ENCODE peak calls at places on chromosomes 7 and 10, in seven cellular contexts. One of them, this sample, is unnamed.
A peak's percentile ranks its signal among the peaks of the same experiment; 100 is the strongest.

GRCh38 chr10:129954916-129955315 is 9.2 kb downstream of the EBF3 start:
- DNase-seq in A549: no peak
- DNase-seq in sigmoid colon: no peak
- DNase-seq in heart left ventricle: no peak
- DNase-seq in thyroid gland: no peak
- DNase-seq in IMR-90: no peak
- DNase-seq in uterus: no peak
- DNase-seq in this sample: no peak

GRCh38 chr7:43648725-43649406 is 66.0 kb downstream of the STK17A start:
- DNase-seq in A549: no peak
- DNase-seq in sigmoid colon: no peak
- DNase-seq in heart left ventricle: no peak
- DNase-seq in thyroid gland: peak; percentile 18
- DNase-seq in IMR-90: peak; percentile 85
- DNase-seq in uterus: no peak
- DNase-seq in this sample: no peak

GRCh38 chr10:121113385-121113696 is 262.2 kb downstream of the WDR11 start:
- DNase-seq in A549: no peak
- DNase-seq in sigmoid colon: no peak
- DNase-seq in heart left ventricle: no peak
- DNase-seq in thyroid gland: peak; percentile 24
- DNase-seq in IMR-90: no peak
- DNase-seq in uterus: no peak
- DNase-seq in this sample: no peak

GRCh38 chr7:80288175-80289122 is 153.8 kb downstream of the GNAI1 start:
- DNase-seq in A549: peak; percentile 44
- DNase-seq in sigmoid colon: no peak
- DNase-seq in heart left ventricle: no peak
- DNase-seq in thyroid gland: no peak
- DNase-seq in IMR-90: peak; percentile 84
- DNase-seq in uterus: no peak
- DNase-seq in this sample: no peak

GRCh38 chr7:34282271-34282670 is 375.7 kb upstream of the NPSR1 start:
- DNase-seq in A549: no peak
- DNase-seq in sigmoid colon: no peak
- DNase-seq in heart left ventricle: no peak
- DNase-seq in thyroid gland: no peak
- DNase-seq in IMR-90: no peak
- DNase-seq in uterus: no peak
- DNase-seq in this sample: no peak

GRCh38 chr10:70761031-70761601 is 24.1 kb downstream of the TBATA start:
- DNase-seq in A549: peak; percentile 19
- DNase-seq in sigmoid colon: peak; percentile 34
- DNase-seq in heart left ventricle: no peak
- DNase-seq in thyroid gland: no peak
- DNase-seq in IMR-90: no peak
- DNase-seq in uterus: no peak
- DNase-seq in this sample: no peak

GRCh38 chr7:125195156-125195555 is 265.5 kb upstream of the POT1 start:
- DNase-seq in A549: no peak
- DNase-seq in sigmoid colon: no peak
- DNase-seq in heart left ventricle: no peak
- DNase-seq in thyroid gland: no peak
- DNase-seq in IMR-90: no peak
- DNase-seq in uterus: no peak
- DNase-seq in this sample: no peak

GRCh38 chr10:129963076-129963830 is 821 bp downstream of the EBF3 start:
- DNase-seq in A549: no peak
- DNase-seq in sigmoid colon: peak; percentile 65
- DNase-seq in heart left ventricle: peak; percentile 49
- DNase-seq in thyroid gland: peak; percentile 17
- DNase-seq in IMR-90: peak; percentile 40
- DNase-seq in uterus: no peak
- DNase-seq in this sample: peak; percentile 74

GRCh38 chr7:149284343-149284742 is 22.3 kb downstream of the ZNF783 start:
- DNase-seq in A549: no peak
- DNase-seq in sigmoid colon: no peak
- DNase-seq in heart left ventricle: no peak
- DNase-seq in thyroid gland: no peak
- DNase-seq in IMR-90: no peak
- DNase-seq in uterus: no peak
- DNase-seq in this sample: no peak

GRCh38 chr7:33832326-33832725 is 73.0 kb upstream of the BMPER start:
- DNase-seq in A549: no peak
- DNase-seq in sigmoid colon: no peak
- DNase-seq in heart left ventricle: no peak
- DNase-seq in thyroid gland: no peak
- DNase-seq in IMR-90: no peak
- DNase-seq in uterus: no peak
- DNase-seq in this sample: no peak

GRCh38 chr10:104128214-104128613 is 6.2 kb downstream of the SFR1 start:
- DNase-seq in A549: no peak
- DNase-seq in sigmoid colon: no peak
- DNase-seq in heart left ventricle: no peak
- DNase-seq in thyroid gland: no peak
- DNase-seq in IMR-90: peak; percentile 41
- DNase-seq in uterus: no peak
- DNase-seq in this sample: no peak

GRCh38 chr7:24715661-24716479 is 41.4 kb downstream of the GSDME start:
- DNase-seq in A549: peak; percentile 60
- DNase-seq in sigmoid colon: no peak
- DNase-seq in heart left ventricle: no peak
- DNase-seq in thyroid gland: peak; percentile 45
- DNase-seq in IMR-90: peak; percentile 66
- DNase-seq in uterus: no peak
- DNase-seq in this sample: no peak

GRCh38 chr10:115772606-115773005 is 500.4 kb downstream of the GFRA1 start:
- DNase-seq in A549: peak; percentile 45
- DNase-seq in sigmoid colon: no peak
- DNase-seq in heart left ventricle: no peak
- DNase-seq in thyroid gland: no peak
- DNase-seq in IMR-90: peak; percentile 90
- DNase-seq in uterus: no peak
- DNase-seq in this sample: no peak

GRCh38 chr10:29636178-29636577 is 1.4 kb upstream of the SVIL start:
- DNase-seq in A549: peak; percentile 67
- DNase-seq in sigmoid colon: no peak
- DNase-seq in heart left ventricle: no peak
- DNase-seq in thyroid gland: no peak
- DNase-seq in IMR-90: peak; percentile 68
- DNase-seq in uterus: no peak
- DNase-seq in this sample: no peak

GRCh38 chr10:133614830-133615580 is 11.6 kb downstream of the FRG2B start:
- DNase-seq in A549: no peak
- DNase-seq in sigmoid colon: no peak
- DNase-seq in heart left ventricle: no peak
- DNase-seq in thyroid gland: peak; percentile 81
- DNase-seq in IMR-90: no peak
- DNase-seq in uterus: no peak
- DNase-seq in this sample: no peak

GRCh38 chr7:5672468-5672867 is 109.0 kb downstream of the RNF216 start:
- DNase-seq in A549: no peak
- DNase-seq in sigmoid colon: no peak
- DNase-seq in heart left ventricle: no peak
- DNase-seq in thyroid gland: no peak
- DNase-seq in IMR-90: peak; percentile 77
- DNase-seq in uterus: no peak
- DNase-seq in this sample: no peak

GRCh38 chr7:25148772-25149575 is 23.9 kb upstream of the CYCS start:
- DNase-seq in A549: peak; percentile 10
- DNase-seq in sigmoid colon: no peak
- DNase-seq in heart left ventricle: no peak
- DNase-seq in thyroid gland: no peak
- DNase-seq in IMR-90: no peak
- DNase-seq in uterus: no peak
- DNase-seq in this sample: no peak

GRCh38 chr7:1164436-1164835 is 4.4 kb upstream of the ZFAND2A start:
- DNase-seq in A549: no peak
- DNase-seq in sigmoid colon: no peak
- DNase-seq in heart left ventricle: no peak
- DNase-seq in thyroid gland: no peak
- DNase-seq in IMR-90: no peak
- DNase-seq in uterus: no peak
- DNase-seq in this sample: no peak

GRCh38 chr7:1170741-1171501 is 10.9 kb upstream of the ZFAND2A start:
- DNase-seq in A549: no peak
- DNase-seq in sigmoid colon: no peak
- DNase-seq in heart left ventricle: no peak
- DNase-seq in thyroid gland: no peak
- DNase-seq in IMR-90: no peak
- DNase-seq in uterus: no peak
- DNase-seq in this sample: no peak

GRCh38 chr7:1172666-1173523 is 12.9 kb upstream of the ZFAND2A start:
- DNase-seq in A549: no peak
- DNase-seq in sigmoid colon: no peak
- DNase-seq in heart left ventricle: no peak
- DNase-seq in thyroid gland: no peak
- DNase-seq in IMR-90: no peak
- DNase-seq in uterus: no peak
- DNase-seq in this sample: no peak

GRCh38 chr7:1168422-1168821 is 8.4 kb upstream of the ZFAND2A start:
- DNase-seq in A549: no peak
- DNase-seq in sigmoid colon: no peak
- DNase-seq in heart left ventricle: no peak
- DNase-seq in thyroid gland: no peak
- DNase-seq in IMR-90: no peak
- DNase-seq in uterus: no peak
- DNase-seq in this sample: no peak

GRCh38 chr7:1169409-1170368 is 9.7 kb upstream of the ZFAND2A start:
- DNase-seq in A549: peak; percentile 88
- DNase-seq in sigmoid colon: peak; percentile 92
- DNase-seq in heart left ventricle: peak; percentile 89
- DNase-seq in thyroid gland: peak; percentile 86
- DNase-seq in IMR-90: no peak
- DNase-seq in uterus: peak; percentile 81
- DNase-seq in this sample: peak; percentile 95
- TF ChIP-seq POLR2A in A549: peak; percentile 68
- TF ChIP-seq POLR2A in sigmoid colon: no peak
- TF ChIP-seq POLR2A in heart left ventricle: no peak
- TF ChIP-seq POLR2A in thyroid gland: no peak
- TF ChIP-seq POLR2A in IMR-90: no peak
- TF ChIP-seq POLR2A in uterus: no peak
- TF ChIP-seq POLR2A in this sample: no peak

DNA sequence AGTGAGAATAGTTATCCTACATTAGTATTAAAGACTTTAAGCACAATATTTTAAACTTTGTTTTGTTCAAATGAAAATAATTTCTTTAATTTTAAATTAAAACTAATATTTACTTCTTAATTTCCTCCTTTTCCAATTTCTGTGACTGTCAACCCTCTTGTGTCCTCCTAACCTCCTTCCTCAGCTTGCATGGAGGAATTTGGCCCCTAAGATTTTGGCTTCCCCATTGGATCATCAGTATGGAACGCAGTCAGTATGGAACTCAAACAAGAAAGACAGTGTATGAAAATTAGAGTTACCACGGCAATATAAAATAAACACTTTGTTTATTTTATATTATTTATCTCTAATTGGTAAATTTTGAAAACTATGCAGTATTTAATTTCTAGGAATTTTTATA is 91.2 kb downstream of the CYP51A1 start:
- DNase-seq in A549: no peak
- DNase-seq in sigmoid colon: no peak
- DNase-seq in heart left ventricle: no peak
- DNase-seq in thyroid gland: no peak
- DNase-seq in IMR-90: no peak
- DNase-seq in uterus: no peak
- DNase-seq in this sample: no peak
- H3K27ac ChIP-seq in A549: no peak overlapping the region
- H3K27ac ChIP-seq in sigmoid colon: peak overlapping the region; percentile 59
- H3K27ac ChIP-seq in heart left ventricle: peak overlapping the region; percentile 75
- H3K27ac ChIP-seq in thyroid gland: peak overlapping the region; percentile 36
- H3K27ac ChIP-seq in IMR-90: no peak overlapping the region
- H3K27ac ChIP-seq in uterus: peak overlapping the region; percentile 66
- H3K27ac ChIP-seq in this sample: no peak overlapping the region

GRCh38 chr10:79112898-79113431 is 44.2 kb downstream of the ZMIZ1 start:
- DNase-seq in A549: peak; percentile 52
- DNase-seq in sigmoid colon: peak; percentile 91
- DNase-seq in heart left ventricle: peak; percentile 56
- DNase-seq in thyroid gland: peak; percentile 84
- DNase-seq in IMR-90: peak; percentile 92
- DNase-seq in uterus: peak; percentile 62
- DNase-seq in this sample: no peak
- TF ChIP-seq POLR2A in A549: no peak
- TF ChIP-seq POLR2A in sigmoid colon: no peak
- TF ChIP-seq POLR2A in heart left ventricle: no peak
- TF ChIP-seq POLR2A in thyroid gland: no peak
- TF ChIP-seq POLR2A in IMR-90: peak; percentile 68
- TF ChIP-seq POLR2A in uterus: no peak
- TF ChIP-seq POLR2A in this sample: no peak

GRCh38 chr7:151389768-151390593 is 19.9 kb downstream of the WDR86 start:
- DNase-seq in A549: no peak
- DNase-seq in sigmoid colon: no peak
- DNase-seq in heart left ventricle: no peak
- DNase-seq in thyroid gland: no peak
- DNase-seq in IMR-90: no peak
- DNase-seq in uterus: no peak
- DNase-seq in this sample: no peak

GRCh38 chr7:151390594-151391357 is 19.1 kb downstream of the WDR86 start:
- DNase-seq in A549: no peak
- DNase-seq in sigmoid colon: no peak
- DNase-seq in heart left ventricle: no peak
- DNase-seq in thyroid gland: no peak
- DNase-seq in IMR-90: no peak
- DNase-seq in uterus: no peak
- DNase-seq in this sample: no peak

GRCh38 chr7:151388430-151388829 is 21.4 kb downstream of the WDR86 start:
- DNase-seq in A549: no peak
- DNase-seq in sigmoid colon: no peak
- DNase-seq in heart left ventricle: no peak
- DNase-seq in thyroid gland: no peak
- DNase-seq in IMR-90: no peak
- DNase-seq in uterus: no peak
- DNase-seq in this sample: no peak

GRCh38 chr7:151388007-151388297 is 21.9 kb downstream of the WDR86 start:
- DNase-seq in A549: no peak
- DNase-seq in sigmoid colon: no peak
- DNase-seq in heart left ventricle: no peak
- DNase-seq in thyroid gland: no peak
- DNase-seq in IMR-90: no peak
- DNase-seq in uterus: no peak
- DNase-seq in this sample: no peak

DNA sequence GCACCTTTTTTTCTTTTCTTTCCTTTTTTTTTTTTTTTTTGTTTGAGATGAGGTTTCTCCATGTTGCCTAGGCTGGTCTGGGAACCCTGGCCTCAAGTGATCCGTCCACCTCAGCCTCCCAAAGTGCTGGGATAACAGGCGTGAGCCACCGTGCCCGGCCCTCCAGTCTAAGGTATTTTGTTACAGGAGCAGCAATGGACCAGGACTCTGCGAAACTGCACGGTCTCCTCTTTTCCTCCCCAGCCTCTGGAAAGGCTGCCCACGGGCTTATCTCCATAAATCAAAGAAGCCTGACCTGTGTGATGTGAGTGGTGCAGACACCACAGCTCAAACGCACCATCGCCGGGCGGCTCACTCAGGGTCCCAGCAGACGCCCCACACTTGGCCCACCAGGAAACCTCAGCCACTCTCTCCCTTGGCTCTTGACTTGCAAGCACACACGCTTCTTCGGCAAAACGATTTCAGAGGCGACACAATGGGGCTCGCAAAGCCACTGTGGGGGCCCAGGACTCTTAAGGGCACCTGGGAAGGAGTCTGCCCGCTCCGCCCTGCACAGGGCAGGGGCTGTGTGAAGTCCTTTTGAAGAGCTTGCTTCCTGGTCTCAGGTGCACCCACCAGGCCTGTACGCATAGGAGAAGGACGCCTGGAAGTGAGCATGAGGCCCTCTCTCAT is 20.6 kb downstream of the WDR86 start:
- DNase-seq in A549: no peak
- DNase-seq in sigmoid colon: no peak
- DNase-seq in heart left ventricle: no peak
- DNase-seq in thyroid gland: no peak
- DNase-seq in IMR-90: no peak
- DNase-seq in uterus: no peak
- DNase-seq in this sample: no peak
- H3K27ac ChIP-seq in A549: no peak overlapping the region
- H3K27ac ChIP-seq in sigmoid colon: no peak overlapping the region
- H3K27ac ChIP-seq in heart left ventricle: no peak overlapping the region
- H3K27ac ChIP-seq in thyroid gland: no peak overlapping the region
- H3K27ac ChIP-seq in IMR-90: no peak overlapping the region
- H3K27ac ChIP-seq in uterus: no peak overlapping the region
- H3K27ac ChIP-seq in this sample: no peak overlapping the region

This sample was measured in suprapubic skin.